ENCODE peak calls at places on chromosomes 12 and 14, in four cellular contexts. Y is GM23338, Q is Caco-2, S is fibroblast of pulmonary artery. A is an unnamed sample.

GRCh38 chr12:116015525-116015924 is 262.0 kb downstream of the MED13L start:
- DNase-seq in S (peak; percentile 76), Q (peak; percentile 20), Y (peak; percentile 54), A (no peak)

GRCh38 chr14:100950024-100950423 is 46.5 kb upstream of the RTL1 start:
- DNase-seq in Y (no peak), S (no peak), Q (no peak), A (no peak)

GRCh38 chr12:8157484-8158198 is 826 bp downstream of the ZNF705A start:
- DNase-seq in S (no peak), Y (no peak), Q (no peak), A (no peak)

GRCh38 chr12:93139028-93139665 is 210.1 kb upstream of the EEA1 start:
- DNase-seq in Q (no peak), S (no peak), Y (no peak), A (no peak)

GRCh38 chr12:58069268-58069967 is 128.1 kb downstream of the ATP23 start:
- DNase-seq in S (peak; percentile 10), Y (no peak), Q (no peak), A (no peak)

GRCh38 chr12:46963977-46964376 is 115.4 kb upstream of the PCED1B start:
- DNase-seq in S (peak; percentile 65), Y (no peak), Q (peak; percentile 23), A (no peak)

GRCh38 chr12:104669057-104669770 is 212.5 kb downstream of the CHST11 start:
- DNase-seq in Y (peak; percentile 40), Q (no peak), S (no peak), A (peak; percentile 49)

GRCh38 chr12:8658361-8658760 is 4.3 kb downstream of the MFAP5 start:
- DNase-seq in S (peak; percentile 58), Y (peak; percentile 49), Q (no peak), A (no peak)

GRCh38 chr14:20675669-20676068 is 8.7 kb upstream of the RNASE4 start:
- DNase-seq in Q (no peak), S (no peak), Y (no peak), A (no peak)

GRCh38 chr14:57560681-57561080 is 67.0 kb upstream of the CCDC198 start:
- DNase-seq in S (no peak), Y (no peak), Q (no peak), A (no peak)

GRCh38 chr14:74670726-74671125 is 42.2 kb downstream of the AREL1 start:
- DNase-seq in Y (no peak), Q (no peak), S (peak; percentile 46), A (no peak)

GRCh38 chr14:45359766-45360165 is 106.8 kb upstream of the MIS18BP1 start:
- DNase-seq in Q (no peak), Y (no peak), S (no peak), A (no peak)

GRCh38 chr14:29925106-29925722 is 2.4 kb downstream of the PRKD1 start:
- DNase-seq in S (peak; percentile 55), Y (peak; percentile 65), Q (no peak), A (no peak)

GRCh38 chr12:8844665-8845064 is 22.2 kb downstream of the A2ML1 start:
- DNase-seq in Y (no peak), S (peak; percentile 55), Q (no peak), A (no peak)

GRCh38 chr14:57189070-57189469 is 79.6 kb downstream of the EXOC5 start:
- DNase-seq in Q (peak; percentile 4), S (peak; percentile 41), Y (peak; percentile 44), A (no peak)

GRCh38 chr12:105554223-105554678 is 223.8 kb downstream of the C12orf75 start:
- DNase-seq in S (no peak), Y (peak; percentile 4), Q (no peak), A (no peak)

GRCh38 chr12:124375141-124375788 is 80.4 kb downstream of the RFLNA start:
- DNase-seq in Q (no peak), S (no peak), Y (no peak), A (no peak)

GRCh38 chr12:73935817-73936216 is 601.8 kb upstream of the ATXN7L3B start:
- DNase-seq in Y (peak; percentile 61), S (no peak), Q (peak; percentile 22), A (no peak)

GRCh38 chr12:39393890-39394289 is 49.0 kb downstream of the KIF21A start:
- DNase-seq in Q (no peak), Y (peak; percentile 77), S (no peak), A (no peak)

GRCh38 chr12:64103821-64104220 is 118.3 kb downstream of the KICS2 start:
- DNase-seq in Y (no peak), Q (no peak), S (no peak), A (no peak)

GRCh38 chr14:23300687-23301223 is 1.9 kb downstream of the PPP1R3E start:
- DNase-seq in Q (peak; percentile 29), Y (peak; percentile 12), S (peak; percentile 28), A (no peak)

GRCh38 chr14:55097894-55098560 is 31.0 kb upstream of the LGALS3 start:
- DNase-seq in S (no peak), Q (no peak), Y (no peak), A (no peak)

GRCh38 chr14:58899317-58899713 is 261.6 kb downstream of the DACT1 start:
- DNase-seq in S (peak; percentile 87), Y (no peak), Q (no peak), A (no peak)

GRCh38 chr12:23083267-23083666 is 458.3 kb downstream of the ETNK1 start:
- DNase-seq in Y (no peak), S (peak; percentile 46), Q (no peak), A (no peak)

GRCh38 chr14:77217551-77217950 is 36.0 kb downstream of the TMEM63C start:
- DNase-seq in Q (no peak), Y (no peak), S (no peak), A (no peak)

GRCh38 chr12:40137252-40137651 is 31.4 kb upstream of the SLC2A13 start:
- DNase-seq in Q (no peak), S (peak; percentile 18), Y (no peak), A (no peak)

GRCh38 chr12:51726931-51727330 is 121.6 kb downstream of the FIGNL2 start:
- DNase-seq in Y (no peak), Q (no peak), S (no peak), A (no peak)

GRCh38 chr14:75493580-75494130 is 28.6 kb upstream of the BATF start:
- DNase-seq in S (no peak), Q (no peak), Y (no peak), A (no peak)

GRCh38 chr12:59624732-59625455 is 29.1 kb downstream of the SLC16A7 start:
- DNase-seq in Q (no peak), Y (no peak), S (peak; percentile 24), A (no peak)

GRCh38 chr12:3975652-3976051 is 102.5 kb upstream of the PARP11 start:
- DNase-seq in Y (no peak), S (no peak), Q (no peak), A (no peak)

GRCh38 chr14:76497550-76498484 is 121.9 kb downstream of the ESRRB start:
- DNase-seq in Y (peak; percentile 55), S (no peak), Q (no peak), A (peak; percentile 11)

GRCh38 chr14:74973003-74973614 is 17.7 kb upstream of the PGF start:
- DNase-seq in Y (no peak), Q (no peak), S (peak; percentile 47), A (peak; percentile 53)

GRCh38 chr14:58272589-58273372 is 25.6 kb upstream of the ARID4A start:
- DNase-seq in S (peak; percentile 52), Y (peak; percentile 24), Q (peak; percentile 45), A (no peak)

GRCh38 chr14:59333668-59334067 is 131.5 kb downstream of the GPR135 start:
- DNase-seq in S (peak; percentile 99), Q (peak; percentile 59), Y (no peak), A (no peak)

GRCh38 chr12:52404951-52405350 is 1.2 kb downstream of the KRT82 start:
- DNase-seq in S (no peak), Y (no peak), Q (no peak), A (no peak)

GRCh38 chr14:105841022-105842009 is 314.9 kb downstream of the TMEM121 start:
- DNase-seq in Q (no peak), Y (no peak), S (no peak), A (no peak)
- H3K4me3 ChIP-seq in Q (no peak overlapping the region), Y (no peak overlapping the region), S (no peak overlapping the region), A (no peak overlapping the region)

GRCh38 chr12:53825246-53826081 is 73.7 kb upstream of the CISTR start:
- DNase-seq in Y (no peak), Q (peak; percentile 29), S (no peak), A (no peak)

GRCh38 chr12:53828598-53828997 is 76.8 kb upstream of the CISTR start:
- DNase-seq in Q (no peak), S (no peak), Y (no peak), A (no peak)

GRCh38 chr12:53827306-53827705 is 75.5 kb upstream of the CISTR start:
- DNase-seq in S (no peak), Q (no peak), Y (no peak), A (no peak)

GRCh38 chr12:53824001-53824716 is 72.4 kb upstream of the CISTR start:
- DNase-seq in S (no peak), Y (no peak), Q (no peak), A (no peak)

DNA sequence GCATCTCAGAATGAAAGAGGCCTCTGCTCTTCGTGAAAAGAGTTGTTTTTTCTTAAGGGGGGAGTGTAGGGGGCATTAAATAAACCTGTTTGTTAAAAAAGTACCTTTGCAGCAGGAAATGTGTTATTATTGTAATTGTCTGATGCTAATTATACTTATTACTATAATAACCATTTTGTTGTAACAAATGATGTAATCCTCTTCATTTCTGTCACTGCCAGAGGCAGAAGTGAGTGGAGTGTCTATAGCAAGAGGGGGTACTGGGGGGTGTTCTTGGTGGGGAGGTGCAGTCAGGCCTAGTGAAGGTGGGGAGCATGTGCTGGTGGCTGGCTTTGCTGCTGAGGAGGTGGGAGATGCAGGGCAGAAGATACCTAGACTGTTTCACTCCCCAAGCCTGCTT is 77.4 kb upstream of the CISTR start:
- DNase-seq in Q (no peak), S (no peak), Y (no peak), A (no peak)
- TF ChIP-seq CTCF in Q (no peak), S (no peak), Y (no peak), A (no peak)

GRCh38 chr14:61644834-61645233 is 50.5 kb upstream of the HIF1A start:
- DNase-seq in Q (no peak), S (no peak), Y (peak; percentile 62), A (no peak)
- H3K4me3 ChIP-seq in Q (no peak overlapping the region), S (no peak overlapping the region), Y (no peak overlapping the region), A (no peak overlapping the region)

GRCh38 chr12:12008931-12009611 is 61.7 kb upstream of the BCL2L14 start:
- DNase-seq in S (peak; percentile 33), Y (peak; percentile 86), Q (no peak), A (peak; percentile 60)
- TF ChIP-seq CTCF in S (no peak), Y (peak; percentile 64), Q (no peak), A (peak; percentile 72)

GRCh38 chr12:6946920-6947374 is 3.1 kb downstream of the C12orf57 start:
- DNase-seq in Q (no peak), S (no peak), Y (no peak), A (no peak)

GRCh38 chr12:6947615-6948014 is 3.5 kb upstream of the PTPN6 start:
- DNase-seq in S (no peak), Q (no peak), Y (no peak), A (no peak)

GRCh38 chr12:6950944-6951540 is at the start of gene PTPN6:
- DNase-seq in S (no peak), Y (no peak), Q (no peak), A (peak; percentile 48)

GRCh38 chr12:6950401-6950801 is 755 bp upstream of the PTPN6 start:
- DNase-seq in Y (no peak), Q (peak; percentile 60), S (no peak), A (no peak)

GRCh38 chr12:6949063-6949594 is 2.0 kb upstream of the PTPN6 start:
- DNase-seq in S (no peak), Q (no peak), Y (no peak), A (no peak)
- H3K4me3 ChIP-seq in S (no peak overlapping the region), Q (no peak overlapping the region), Y (no peak overlapping the region), A (no peak overlapping the region)

A was measured in DND-41.